ENCODE peak calls at places on chromosomes 5 and 9, in nine cellular contexts. D is NCI-H2081; E is neural crest cell; C is amniotic epithelial cell; I is AG04450; F is adipocyte; Q is stimulated activated naive CD4-positive, alpha-beta T cell; L is mucosa of descending colon; S is anterior cingulate cortex. K is an unnamed sample.

GRCh38 chr9:90821697-90822096 is 20.1 kb downstream of the SYK start:
- DNase-seq in L (no peak), F (no peak), E (no peak), I (no peak), Q (no peak), S (no peak), D (no peak), C (no peak), K (no peak)

GRCh38 chr9:6405371-6405770 is 7.6 kb upstream of the UHRF2 start:
- DNase-seq in F (peak; percentile 40), S (no peak), L (no peak), Q (no peak), C (peak; percentile 39), E (no peak), I (no peak), D (no peak), K (no peak)

GRCh38 chr9:113677057-113677456 is 199.1 kb upstream of the ZNF618 start:
- DNase-seq in D (no peak), I (no peak), Q (no peak), L (no peak), F (peak; percentile 25), S (no peak), C (peak; percentile 74), E (no peak), K (no peak)

GRCh38 chr5:67050635-67051034 is 146.0 kb downstream of the CD180 start:
- DNase-seq in D (no peak), S (no peak), E (no peak), C (peak; percentile 39), Q (no peak), I (no peak), L (no peak), F (no peak), K (no peak)

GRCh38 chr9:127723450-127723849 is 7.6 kb downstream of the TTC16 start:
- DNase-seq in I (peak; percentile 21), S (no peak), D (peak; percentile 79), Q (no peak), E (no peak), F (peak; percentile 21), C (no peak), L (peak; percentile 38), K (no peak)

GRCh38 chr5:13553896-13554295 is 390.6 kb downstream of the DNAH5 start:
- DNase-seq in L (no peak), D (no peak), S (no peak), I (no peak), C (peak; percentile 14), E (peak; percentile 38), Q (no peak), F (no peak), K (peak; percentile 64)

GRCh38 chr5:140344683-140345423 is 1.6 kb downstream of the HBEGF start:
- DNase-seq in E (no peak), Q (no peak), L (no peak), D (no peak), C (no peak), I (no peak), S (no peak), F (no peak), K (peak; percentile 64)

GRCh38 chr9:88322906-88323566 is 65.2 kb upstream of the SPIN1 start:
- DNase-seq in E (no peak), S (no peak), I (no peak), F (no peak), C (peak; percentile 50), Q (peak; percentile 70), L (no peak), D (no peak), K (no peak)

GRCh38 chr5:173517648-173518047 is 98.8 kb downstream of the BOD1 start:
- DNase-seq in L (no peak), F (no peak), S (no peak), E (no peak), C (no peak), I (no peak), D (no peak), Q (no peak), K (no peak)

GRCh38 chr5:64869419-64869818 is 100.7 kb downstream of the CWC27 start:
- DNase-seq in Q (no peak), S (no peak), D (peak; percentile 2), L (no peak), C (peak; percentile 60), E (no peak), F (peak; percentile 82), I (peak; percentile 27), K (no peak)

GRCh38 chr5:58751222-58751621 is 168.3 kb downstream of the RAB3C start:
- DNase-seq in S (no peak), C (peak; percentile 16), Q (no peak), D (no peak), L (no peak), E (no peak), F (no peak), I (no peak), K (no peak)

GRCh38 chr5:138604176-138604785 is 29.1 kb upstream of the HSPA9 start:
- DNase-seq in E (no peak), F (no peak), S (no peak), C (no peak), I (no peak), L (no peak), D (no peak), Q (no peak), K (no peak)

GRCh38 chr5:170112876-170113516 is 7.3 kb downstream of the FOXI1 start:
- DNase-seq in I (no peak), F (no peak), C (no peak), L (no peak), E (no peak), Q (no peak), D (no peak), S (no peak), K (no peak)

GRCh38 chr5:15385553-15385952 is 114.4 kb upstream of the FBXL7 start:
- DNase-seq in E (no peak), F (no peak), D (no peak), Q (no peak), S (no peak), I (no peak), L (no peak), C (no peak), K (no peak)

K was measured in Caco-2.